ENCODE peak calls at places on chromosomes 3 and 15, in seven cellular contexts. U, E, C, D, T, Y and S are unnamed samples.
A peak's percentile ranks its signal among the peaks of the same experiment; 100 is the strongest.

GRCh38 chr15:74320358-74321247 is 46.8 kb downstream of the CYP11A1 start:
- DNase-seq in D (no peak), E (no peak), U (peak; percentile 46), T (peak; percentile 81), C (peak; percentile 83), Y (no peak), S (no peak)

GRCh38 chr3:196627043-196627442 is 12.5 kb upstream of the NRROS start:
- DNase-seq in E (no peak), U (no peak), T (no peak), Y (no peak), C (no peak), D (no peak), S (no peak)

GRCh38 chr15:55909036-55909811 is 84.2 kb downstream of the NEDD4 start:
- DNase-seq in C (no peak), E (no peak), T (no peak), D (no peak), Y (no peak), U (peak; percentile 84), S (no peak)

GRCh38 chr15:74994236-74994635 is 1.1 kb upstream of the SCAMP5 start:
- DNase-seq in E (no peak), Y (no peak), U (no peak), D (no peak), T (no peak), C (no peak), S (no peak)

GRCh38 chr15:69593981-69594966 is 141.7 kb downstream of the RPLP1 start:
- DNase-seq in C (no peak), D (no peak), E (no peak), Y (peak; percentile 74), T (no peak), U (peak; percentile 80), S (no peak)

GRCh38 chr3:108315767-108316301 is 19.5 kb downstream of the HHLA2 start:
- DNase-seq in E (no peak), T (no peak), Y (no peak), D (no peak), C (no peak), U (no peak), S (no peak)

GRCh38 chr15:77753238-77753873 is 120.6 kb upstream of the LINGO1 start:
- DNase-seq in C (peak; percentile 80), E (peak; percentile 20), D (no peak), T (peak; percentile 91), U (peak; percentile 14), Y (no peak), S (no peak)

GRCh38 chr3:133271491-133271890 is 128.4 kb upstream of the BFSP2 start:
- DNase-seq in E (no peak), U (peak; percentile 60), D (no peak), T (no peak), Y (no peak), C (no peak), S (no peak)

GRCh38 chr3:195086341-195086740 is 184.6 kb downstream of the XXYLT1 start:
- DNase-seq in C (no peak), D (no peak), U (no peak), T (no peak), E (no peak), Y (peak; percentile 14), S (peak; percentile 43)

GRCh38 chr15:74787251-74788041 is 5.6 kb downstream of the CSK start:
- DNase-seq in U (peak; percentile 71), D (peak; percentile 94), E (no peak), T (peak; percentile 68), C (peak; percentile 80), Y (peak; percentile 85), S (peak; percentile 87)

GRCh38 chr3:45553469-45553974 is 41.0 kb upstream of the LIMD1 start:
- DNase-seq in C (no peak), D (peak; percentile 49), Y (no peak), T (no peak), E (peak; percentile 41), U (peak; percentile 69), S (no peak)

GRCh38 chr15:39128746-39129145 is 452.1 kb upstream of the THBS1 start:
- DNase-seq in U (no peak), Y (no peak), E (no peak), T (no peak), C (no peak), D (no peak), S (no peak)

GRCh38 chr3:14261229-14261628 is 82.6 kb downstream of the LSM3 start:
- DNase-seq in C (peak; percentile 92), T (peak; percentile 93), Y (peak; percentile 90), D (peak; percentile 57), E (peak; percentile 85), U (peak; percentile 82), S (peak; percentile 91)

GRCh38 chr15:68278345-68279217 is 1.0 kb downstream of the FEM1B start:
- DNase-seq in C (peak; percentile 74), E (no peak), U (peak; percentile 61), D (no peak), Y (peak; percentile 62), T (no peak), S (no peak)

GRCh38 chr15:64452988-64453688 is 7.2 kb upstream of the ZNF609 start:
- DNase-seq in E (peak; percentile 54), U (no peak), Y (no peak), T (no peak), D (no peak), C (no peak), S (no peak)

GRCh38 chr15:66698318-66698961 is 3.6 kb upstream of the SMAD6 start:
- DNase-seq in C (peak; percentile 80), Y (peak; percentile 84), T (peak; percentile 76), U (peak; percentile 69), D (no peak), E (peak; percentile 69), S (peak; percentile 84)

GRCh38 chr15:38461089-38461833 is 7.3 kb downstream of the FAM98B start:
- DNase-seq in U (peak; percentile 6), C (no peak), D (no peak), Y (no peak), T (no peak), E (no peak), S (no peak)

GRCh38 chr3:134397755-134398154 is 23.5 kb upstream of the AMOTL2 start:
- DNase-seq in T (no peak), D (no peak), C (no peak), E (no peak), Y (no peak), U (no peak), S (no peak)

GRCh38 chr15:60005352-60006202 is 1.5 kb downstream of the FOXB1 start:
- DNase-seq in D (no peak), Y (no peak), E (no peak), U (no peak), T (peak; percentile 61), C (no peak), S (peak; percentile 67)

GRCh38 chr3:195147649-195148121 is 123.3 kb downstream of the XXYLT1 start:
- DNase-seq in Y (peak; percentile 76), D (peak; percentile 75), T (no peak), E (no peak), U (no peak), C (no peak), S (no peak)

GRCh38 chr15:95739161-95739560 is 591.3 kb upstream of the NR2F2 start:
- DNase-seq in D (no peak), Y (no peak), T (no peak), C (no peak), E (no peak), U (peak; percentile 97), S (no peak)

GRCh38 chr3:39187372-39188155 is 4.8 kb downstream of the XIRP1 start:
- DNase-seq in D (no peak), C (no peak), T (no peak), Y (no peak), U (no peak), E (no peak), S (no peak)

DNA sequence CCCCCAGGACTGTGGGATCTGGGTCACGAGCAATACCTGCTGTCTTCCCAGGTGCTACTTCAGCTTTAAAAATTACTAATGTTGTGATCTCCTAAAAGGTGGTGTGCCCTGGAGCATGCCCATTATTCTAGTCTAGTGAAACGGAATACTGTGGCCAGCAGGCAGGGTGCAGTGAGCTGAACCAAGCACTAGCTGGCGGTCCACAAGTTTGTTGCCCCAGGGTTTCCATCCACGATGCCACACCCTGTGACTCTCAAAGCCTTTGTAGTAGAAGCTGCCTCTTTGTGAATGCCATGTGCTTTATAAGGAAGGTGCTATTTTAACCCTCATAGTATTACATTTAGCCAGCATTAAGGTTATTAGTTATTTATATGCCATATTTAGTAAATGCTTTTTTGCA is 49.1 kb downstream of the PXYLP1 start:
- DNase-seq in D (no peak), T (no peak), E (no peak), Y (no peak), C (no peak), U (peak; percentile 31), S (no peak)
- TF ChIP-seq CTCF in D (no peak), T (no peak), E (no peak), Y (no peak), C (no peak), U (no peak), S (no peak)

DNA sequence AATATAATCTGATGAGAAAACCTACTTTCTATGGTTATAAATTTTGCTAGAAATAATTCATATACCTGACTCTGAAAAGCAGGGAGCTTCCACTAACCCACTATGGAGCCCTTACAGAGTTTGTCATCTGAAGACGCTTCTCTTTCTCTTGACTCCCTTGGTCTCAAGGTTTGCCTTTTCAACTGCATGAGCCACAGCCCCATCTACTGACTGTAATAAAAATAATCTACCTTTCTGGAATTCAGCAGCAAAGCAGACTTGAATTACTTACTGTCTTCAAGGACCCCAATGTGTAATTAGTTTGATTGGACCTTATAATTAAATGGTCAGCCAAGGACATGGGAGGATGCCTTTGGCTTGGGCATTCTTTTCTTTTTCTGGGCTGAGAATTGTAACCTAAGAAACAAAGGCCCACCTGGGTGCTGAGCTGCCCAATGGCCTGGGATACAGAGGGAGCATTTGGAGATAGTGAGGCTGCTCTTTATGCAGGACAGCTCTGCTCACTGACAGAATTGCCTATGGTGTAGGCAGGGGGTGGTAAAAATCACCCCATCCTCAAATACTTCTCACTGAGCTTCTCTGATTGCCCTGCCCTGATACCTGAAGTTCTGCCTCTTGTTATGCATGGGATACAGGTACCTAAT is 178.6 kb upstream of the TRIM42 start:
- DNase-seq in D (no peak), U (peak; percentile 55), C (no peak), E (no peak), Y (no peak), T (no peak), S (no peak)
- TF ChIP-seq CTCF in D (peak; percentile 16), U (peak; percentile 52), C (peak; percentile 20), E (peak; percentile 63), Y (no peak), T (peak; percentile 32), S (peak; percentile 32)

GRCh38 chr3:76107935-76108570 is 322.7 kb upstream of the ZNF717 start:
- DNase-seq in D (no peak), T (peak; percentile 11), U (peak; percentile 66), Y (no peak), C (peak; percentile 25), E (no peak), S (no peak)
- TF ChIP-seq CTCF in D (peak; percentile 64), T (peak; percentile 88), U (peak; percentile 91), Y (peak; percentile 41), C (peak; percentile 39), E (peak; percentile 39), S (peak; percentile 27)

GRCh38 chr3:191151653-191152052 is 47.4 kb upstream of the OSTN start:
- DNase-seq in D (no peak), Y (no peak), T (no peak), C (no peak), U (no peak), E (no peak), S (no peak)

GRCh38 chr3:191143224-191143623 is 55.8 kb upstream of the OSTN start:
- DNase-seq in E (no peak), T (no peak), Y (no peak), U (peak; percentile 6), C (no peak), D (no peak), S (no peak)

DNA sequence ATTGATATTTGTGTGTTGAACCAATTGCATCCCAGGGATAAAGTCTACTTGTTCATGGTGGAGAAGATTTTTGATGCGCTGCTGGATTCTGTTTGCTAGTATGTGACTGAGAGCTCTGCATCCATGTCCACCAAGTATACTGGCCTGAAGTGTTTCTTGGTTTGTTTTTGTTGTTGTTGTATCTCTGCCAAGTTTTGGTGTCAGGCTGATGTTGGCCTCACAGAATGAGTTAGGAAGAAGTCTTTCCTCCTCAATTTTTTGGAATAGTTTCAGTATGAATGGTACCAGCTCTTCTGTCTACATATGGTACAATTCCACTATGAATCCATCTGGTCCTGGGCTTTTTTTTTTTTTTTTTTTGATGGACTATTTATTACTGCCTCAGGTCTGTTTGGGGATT is 50.9 kb upstream of the OSTN start:
- DNase-seq in U (no peak), Y (no peak), E (no peak), T (no peak), D (no peak), C (no peak), S (no peak)
- TF ChIP-seq CTCF in U (no peak), Y (no peak), E (no peak), T (no peak), D (no peak), C (no peak), S (no peak)